ENCODE peak calls at places on chromosomes 4 and X, in four cellular contexts. H, E, S and A are unnamed samples.

GRCh38 chrX:136130931-136131843 is 16.1 kb upstream of the FHL1 start:
- DNase-seq in H (no peak), E (no peak), S (peak), A (no peak)

GRCh38 chrX:12988797-12989196 is 13.9 kb downstream of the TMSB4X start:
- DNase-seq in H (no peak), E (no peak), S (peak), A (no peak)

GRCh38 chr4:121370729-121371325 is 10.0 kb downstream of the QRFPR start:
- DNase-seq in H (no peak), E (no peak), S (peak), A (peak)

GRCh38 chr4:183955666-183956065 is 50.6 kb downstream of the STOX2 start:
- DNase-seq in H (no peak), E (no peak), S (no peak), A (no peak)

GRCh38 chrX:118496763-118497079 is 1.1 kb downstream of the DOCK11 start:
- DNase-seq in H (no peak), E (no peak), S (no peak), A (no peak)

GRCh38 chrX:145751943-145752342 is 65.7 kb upstream of the SLITRK2 start:
- DNase-seq in H (no peak), E (no peak), S (no peak), A (no peak)

GRCh38 chr4:175745340-175745739 is 66.7 kb downstream of the GPM6A start:
- DNase-seq in H (no peak), E (no peak), S (no peak), A (no peak)

GRCh38 chrX:100648601-100649417 is 4.8 kb downstream of the SRPX2 start:
- DNase-seq in H (no peak), E (no peak), S (peak), A (peak)

GRCh38 chr4:68250151-68250930 is 4.8 kb upstream of the TMPRSS11B start:
- DNase-seq in H (no peak), E (no peak), S (no peak), A (no peak)

GRCh38 chr4:54290980-54291379 is 61.9 kb downstream of the PDGFRA start:
- DNase-seq in H (no peak), E (no peak), S (no peak), A (no peak)

GRCh38 chr4:163540977-163541376 is 46.5 kb downstream of the TMA16 start:
- DNase-seq in H (no peak), E (no peak), S (peak), A (no peak)

GRCh38 chrX:55907968-55908607 is 190.5 kb downstream of the RRAGB start:
- DNase-seq in H (peak), E (peak), S (no peak), A (peak)

GRCh38 chr4:102217775-102218174 is 127.5 kb downstream of the SLC39A8 start:
- DNase-seq in H (no peak), E (no peak), S (no peak), A (no peak)

GRCh38 chr4:152211936-152212675 is 323.8 kb downstream of the FBXW7 start:
- DNase-seq in H (no peak), E (no peak), S (no peak), A (no peak)

GRCh38 chr4:182306792-182307507 is 63.7 kb downstream of the TENM3 start:
- DNase-seq in H (no peak), E (no peak), S (peak), A (no peak)

GRCh38 chr4:74632634-74633033 is 161.7 kb downstream of the BTC start:
- DNase-seq in H (no peak), E (no peak), S (peak), A (no peak)

GRCh38 chr4:175951794-175952193 is 113.8 kb upstream of the WDR17 start:
- DNase-seq in H (no peak), E (no peak), S (peak), A (no peak)

GRCh38 chr4:156113138-156113537 is 159.5 kb upstream of the CTSO start:
- DNase-seq in H (no peak), E (no peak), S (no peak), A (peak)

GRCh38 chr4:1718095-1718850 is 2.9 kb downstream of the TMEM129 start:
- DNase-seq in H (peak), E (no peak), S (no peak), A (no peak)

GRCh38 chr4:185709802-185710486 is 102.0 kb downstream of the SORBS2 start:
- DNase-seq in H (no peak), E (no peak), S (no peak), A (no peak)

GRCh38 chr4:67130411-67130810 is 414.9 kb downstream of the CENPC start:
- DNase-seq in H (no peak), E (no peak), S (no peak), A (no peak)

GRCh38 chrX:147351644-147352043 is 537.1 kb upstream of the CXorf51A start:
- DNase-seq in H (no peak), E (no peak), S (no peak), A (no peak)

GRCh38 chr4:52037730-52038108 is 380 bp downstream of the SGCB start:
- DNase-seq in H (peak), E (no peak), S (peak), A (peak)

GRCh38 chr4:64729561-64729960 is 320.3 kb upstream of the TECRL start:
- DNase-seq in H (no peak), E (no peak), S (no peak), A (peak)

GRCh38 chrX:93673869-93674271 is at the start of gene FAM133A:
- DNase-seq in H (no peak), E (no peak), S (peak), A (no peak)

GRCh38 chrX:2497961-2498780 is 2.6 kb downstream of the DHRSX start:
- DNase-seq in H (no peak), E (no peak), S (peak), A (no peak)

GRCh38 chr4:179750374-179750773 is 2308.1 kb upstream of the AGA start:
- DNase-seq in H (no peak), E (no peak), S (peak), A (no peak)

GRCh38 chr4:114400531-114400930 is 198.1 kb upstream of the UGT8 start:
- DNase-seq in H (no peak), E (no peak), S (no peak), A (no peak)

GRCh38 chr4:26996745-26997144 is 136.1 kb downstream of the STIM2 start:
- DNase-seq in H (no peak), E (no peak), S (no peak), A (no peak)
- H2AK5ac ChIP-seq in H (no peak), E (no peak), S (no peak), A (no peak)

GRCh38 chrX:150460063-150460462 is 96.9 kb downstream of the MAMLD1 start:
- DNase-seq in H (no peak), E (no peak), S (no peak), A (no peak)
- H3K56ac ChIP-seq in H (no peak), E (no peak), S (no peak), A (no peak)

GRCh38 chr4:79652232-79652631 is 244.2 kb upstream of the GK2 start:
- DNase-seq in H (no peak), E (no peak), S (peak), A (no peak)
- H3K9ac ChIP-seq in H (no peak), E (no peak), S (no peak), A (no peak)

GRCh38 chr4:15150636-15151432 is 148.6 kb downstream of the CPEB2 start:
- DNase-seq in H (no peak), E (no peak), S (no peak), A (peak)

GRCh38 chr4:15153662-15154061 is 151.4 kb downstream of the CPEB2 start:
- DNase-seq in H (no peak), E (no peak), S (peak), A (no peak)

GRCh38 chr4:15149234-15149841 is 147.1 kb downstream of the CPEB2 start:
- DNase-seq in H (no peak), E (no peak), S (peak), A (no peak)

GRCh38 chr4:15147709-15148651 is 145.7 kb downstream of the CPEB2 start:
- DNase-seq in H (no peak), E (no peak), S (no peak), A (no peak)

GRCh38 chr4:15149842-15150592 is 147.7 kb downstream of the CPEB2 start:
- DNase-seq in H (peak), E (no peak), S (peak), A (peak)
- H2AK5ac ChIP-seq in H (no peak), E (peak), S (peak), A (peak)

GRCh38 chrX:542179-542578 is 88.4 kb upstream of the SHOX start:
- DNase-seq in H (no peak), E (no peak), S (no peak), A (no peak)

GRCh38 chrX:534804-535203 is 95.8 kb upstream of the SHOX start:
- DNase-seq in H (no peak), E (no peak), S (no peak), A (no peak)

GRCh38 chrX:536616-537015 is 94.0 kb upstream of the SHOX start:
- DNase-seq in H (no peak), E (no peak), S (no peak), A (no peak)

GRCh38 chrX:537156-537555 is 93.4 kb upstream of the SHOX start:
- DNase-seq in H (no peak), E (no peak), S (no peak), A (no peak)

DNA sequence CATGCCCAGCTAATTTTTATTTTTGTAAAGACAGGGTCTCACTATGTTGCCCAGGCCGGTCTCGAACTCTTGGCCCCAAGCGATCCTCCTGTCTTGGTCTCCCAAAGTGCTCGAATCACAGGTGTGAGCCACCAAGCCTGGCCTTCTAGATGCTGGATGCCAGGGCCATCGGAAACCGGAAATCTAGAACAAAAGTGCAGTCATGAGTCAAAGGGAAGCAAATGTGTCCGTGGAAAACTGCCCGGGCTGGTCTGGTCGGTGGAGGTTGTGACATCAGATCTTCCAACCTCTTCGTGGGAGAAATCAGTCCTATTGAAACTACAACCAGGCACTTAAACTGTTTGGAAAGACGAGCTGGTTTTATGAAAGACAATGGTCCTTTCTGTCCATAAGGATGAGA is 92.3 kb upstream of the SHOX start:
- DNase-seq in H (no peak), E (no peak), S (no peak), A (no peak)
- H3K56ac ChIP-seq in H (no peak), E (no peak), S (no peak), A (no peak)

DNA sequence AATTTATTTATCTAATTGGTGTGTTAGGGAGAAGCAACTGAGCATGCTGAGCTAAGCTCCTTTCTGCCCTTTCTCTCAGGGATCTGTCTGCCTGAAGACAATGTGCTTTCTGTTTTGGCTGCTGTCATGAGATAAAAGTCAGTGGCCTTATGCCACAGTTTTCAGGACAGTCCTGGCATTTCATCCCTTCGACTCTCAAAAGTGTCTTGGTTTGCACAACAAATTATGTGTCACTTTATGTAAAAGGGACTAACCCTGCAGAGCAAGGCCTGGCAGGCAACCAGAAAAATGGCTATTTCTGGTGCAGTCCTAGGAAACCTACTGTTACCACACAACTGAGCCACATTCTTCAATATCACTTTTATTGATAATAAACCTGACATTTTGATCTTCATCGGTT is 96.1 kb upstream of the PTPN13 start:
- DNase-seq in H (no peak), E (no peak), S (no peak), A (no peak)
- H3K9ac ChIP-seq in H (no peak), E (no peak), S (no peak), A (no peak)